ENCODE peak calls at places on chromosomes 1 and 21, in six cellular contexts. H, W, B, A, S and V are unnamed samples.
A peak's percentile ranks its signal among the peaks of the same experiment; 100 is the strongest.

GRCh38 chr1:234393190-234393589 is 19.9 kb downstream of the COA6 start:
- DNase-seq in W (no peak), H (no peak), A (no peak), B (no peak), S (no peak), V (no peak)

GRCh38 chr1:170634293-170634692 is 29.6 kb upstream of the PRRX1 start:
- DNase-seq in A (no peak), W (peak; percentile 11), B (peak; percentile 13), S (no peak), H (peak; percentile 32), V (peak; percentile 84)

GRCh38 chr1:220366269-220366668 is 94.0 kb upstream of the RAB3GAP2 start:
- DNase-seq in H (no peak), B (no peak), A (no peak), W (no peak), S (no peak), V (no peak)

GRCh38 chr1:198150369-198150768 is 6.4 kb upstream of the NEK7 start:
- DNase-seq in H (no peak), S (no peak), A (no peak), B (no peak), W (no peak), V (no peak)

GRCh38 chr21:44579056-44579832 is 1.2 kb downstream of the KRTAP10-5 start:
- DNase-seq in B (no peak), W (no peak), A (no peak), H (no peak), S (no peak), V (no peak)

GRCh38 chr1:21906173-21907078 is 30.7 kb downstream of the HSPG2 start:
- DNase-seq in W (no peak), S (no peak), H (peak; percentile 65), B (peak; percentile 90), A (peak; percentile 88), V (no peak)

GRCh38 chr1:2170211-2170610 is 24.4 kb downstream of the FAAP20 start:
- DNase-seq in W (no peak), A (no peak), B (no peak), H (no peak), S (no peak), V (no peak)

GRCh38 chr1:227891223-227891954 is 56.3 kb downstream of the WNT9A start:
- DNase-seq in H (no peak), B (no peak), A (peak; percentile 11), S (no peak), W (peak; percentile 44), V (no peak)

GRCh38 chr1:161300478-161300877 is 9.3 kb downstream of the MPZ start:
- DNase-seq in S (no peak), W (no peak), A (no peak), H (no peak), B (no peak), V (no peak)

GRCh38 chr1:13666317-13666716 is 33.7 kb upstream of the PRDM2 start:
- DNase-seq in S (no peak), W (no peak), H (no peak), A (no peak), B (no peak), V (no peak)

GRCh38 chr21:46126321-46127238 is 28.7 kb downstream of the COL6A2 start:
- DNase-seq in A (peak; percentile 28), B (no peak), W (no peak), H (no peak), S (peak; percentile 10), V (no peak)

GRCh38 chr1:219871427-219872057 is 56.8 kb downstream of the SLC30A10 start:
- DNase-seq in S (no peak), W (no peak), B (no peak), H (no peak), A (no peak), V (no peak)

GRCh38 chr1:204220217-204220616 is 6.4 kb upstream of the GOLT1A start:
- DNase-seq in H (peak; percentile 59), A (no peak), B (no peak), W (no peak), S (no peak), V (no peak)

GRCh38 chr1:229896306-229896705 is 170.7 kb upstream of the GALNT2 start:
- DNase-seq in B (no peak), S (no peak), A (no peak), W (no peak), H (no peak), V (no peak)

GRCh38 chr1:7331926-7332535 is 439.1 kb upstream of the VAMP3 start:
- DNase-seq in A (no peak), S (no peak), W (peak; percentile 5), H (no peak), B (no peak), V (no peak)

GRCh38 chr1:7335224-7335879 is 435.7 kb upstream of the VAMP3 start:
- DNase-seq in S (no peak), H (no peak), W (peak; percentile 11), B (no peak), A (no peak), V (peak; percentile 35)

GRCh38 chr1:7333094-7333493 is 438.0 kb upstream of the VAMP3 start:
- DNase-seq in A (no peak), S (no peak), B (no peak), W (no peak), H (no peak), V (no peak)

GRCh38 chr1:7334475-7335035 is 436.5 kb upstream of the VAMP3 start:
- DNase-seq in B (peak; percentile 12), A (no peak), S (no peak), W (no peak), H (peak; percentile 19), V (peak; percentile 31)

GRCh38 chr1:7333576-7333975 is 437.5 kb upstream of the VAMP3 start:
- DNase-seq in H (no peak), S (no peak), A (no peak), B (no peak), W (no peak), V (no peak)
- H3K9me3 ChIP-seq in H (peaks cover 4% of the 10 kb centered on the region), S (no peaks in the 10 kb centered on the region), A (no peaks in the 10 kb centered on the region), B (no peaks in the 10 kb centered on the region), W (no peaks in the 10 kb centered on the region), V (no peaks in the 10 kb centered on the region)

GRCh38 chr1:4615138-4615470 is 39.3 kb upstream of the AJAP1 start:
- DNase-seq in W (no peak), S (no peak), H (no peak), A (no peak), B (no peak), V (no peak)
- H3K9me3 ChIP-seq in W (peaks cover 8% of the 10 kb centered on the region), S (no peaks in the 10 kb centered on the region), H (peaks cover 8% of the 10 kb centered on the region), A (no peaks in the 10 kb centered on the region), B (no peaks in the 10 kb centered on the region), V (no peaks in the 10 kb centered on the region)

GRCh38 chr1:86924324-86924960 is 10.0 kb downstream of the HS2ST1 start:
- DNase-seq in H (no peak), A (no peak), S (no peak), B (no peak), W (no peak), V (no peak)
- H3K9me3 ChIP-seq in H (no peaks in the 10 kb centered on the region), A (no peaks in the 10 kb centered on the region), S (no peaks in the 10 kb centered on the region), B (no peaks in the 10 kb centered on the region), W (peaks cover 3% of the 10 kb centered on the region), V (no peaks in the 10 kb centered on the region)

DNA sequence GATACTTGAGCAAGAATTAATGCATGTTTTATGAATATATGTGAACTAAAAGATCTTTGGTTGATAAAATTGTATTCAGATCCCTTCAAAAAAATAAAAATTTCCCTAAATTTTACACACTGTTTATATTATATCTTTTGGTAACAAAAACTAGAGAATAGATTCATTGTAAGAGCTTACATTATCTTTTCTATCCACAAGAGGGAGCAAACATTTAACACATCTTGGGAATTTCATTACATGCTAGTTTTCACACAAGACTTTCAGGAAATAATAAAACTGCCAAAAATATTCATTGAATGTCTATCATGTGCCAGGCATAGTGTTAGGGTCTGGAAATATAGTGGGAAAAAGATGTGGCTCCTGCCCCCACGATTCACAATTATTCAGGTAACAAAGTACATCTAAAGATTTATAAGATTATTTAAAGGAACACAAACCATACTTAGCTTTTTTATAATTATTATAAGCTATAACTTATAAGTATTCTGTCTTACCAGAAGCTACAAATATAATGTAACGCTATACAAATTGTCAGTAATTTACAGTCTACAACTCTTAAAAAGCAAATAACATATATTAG is 30.6 kb downstream of the FAF1 start:
- DNase-seq in S (no peak), H (peak; percentile 80), A (no peak), B (peak; percentile 64), W (peak; percentile 64), V (peak; percentile 72)
- H3K9me3 ChIP-seq in S (no peaks in the 10 kb centered on the region), H (no peaks in the 10 kb centered on the region), A (no peaks in the 10 kb centered on the region), B (no peaks in the 10 kb centered on the region), W (no peaks in the 10 kb centered on the region), V (no peaks in the 10 kb centered on the region)

GRCh38 chr21:28124541-28124940 is 868.1 kb downstream of the LTN1 start:
- DNase-seq in W (no peak), B (no peak), S (no peak), H (no peak), A (no peak), V (peak; percentile 25)
- H3K9me3 ChIP-seq in W (no peaks in the 10 kb centered on the region), B (no peaks in the 10 kb centered on the region), S (no peaks in the 10 kb centered on the region), H (no peaks in the 10 kb centered on the region), A (no peaks in the 10 kb centered on the region), V (no peaks in the 10 kb centered on the region)

DNA sequence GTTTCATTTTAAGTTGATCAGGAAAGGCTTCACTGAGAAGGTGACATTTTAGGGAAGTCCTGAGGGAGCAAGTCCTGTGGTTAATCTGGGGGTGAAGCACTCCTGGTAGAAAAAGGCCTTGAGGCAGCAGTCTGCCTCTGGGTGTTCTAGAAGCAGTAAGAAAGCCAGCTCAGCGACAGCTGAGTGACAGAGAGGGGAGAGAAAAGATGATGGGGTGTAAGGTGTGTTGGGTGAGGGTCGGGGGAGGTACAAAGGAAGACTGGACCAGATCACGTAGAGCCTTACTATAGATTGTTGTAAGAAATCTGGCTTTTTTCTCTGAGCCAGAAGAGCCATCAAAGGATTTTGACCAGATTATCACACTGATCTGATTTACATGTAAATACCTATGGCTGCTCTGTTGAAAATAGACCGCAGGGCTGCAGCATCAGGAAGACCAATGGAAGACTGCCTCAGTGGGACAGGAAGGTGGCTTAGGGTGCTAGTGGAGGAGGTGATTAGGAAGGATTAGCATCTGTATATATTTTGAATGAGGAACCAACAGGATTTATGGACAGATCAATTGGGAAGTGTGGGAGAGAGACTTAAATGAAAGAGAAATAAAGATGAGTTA is 131.2 kb downstream of the CDC7 start:
- DNase-seq in W (no peak), S (no peak), H (no peak), B (no peak), A (no peak), V (no peak)
- H3K9me3 ChIP-seq in W (no peaks in the 10 kb centered on the region), S (no peaks in the 10 kb centered on the region), H (no peaks in the 10 kb centered on the region), B (no peaks in the 10 kb centered on the region), A (no peaks in the 10 kb centered on the region), V (no peaks in the 10 kb centered on the region)

GRCh38 chr1:246987083-246987690 is 20.7 kb downstream of the ZNF695 start:
- DNase-seq in H (no peak), B (no peak), S (no peak), W (peak; percentile 14), A (no peak), V (no peak)

GRCh38 chr1:246989901-246990300 is 18.0 kb downstream of the ZNF695 start:
- DNase-seq in W (no peak), S (no peak), H (no peak), B (no peak), A (no peak), V (no peak)

DNA sequence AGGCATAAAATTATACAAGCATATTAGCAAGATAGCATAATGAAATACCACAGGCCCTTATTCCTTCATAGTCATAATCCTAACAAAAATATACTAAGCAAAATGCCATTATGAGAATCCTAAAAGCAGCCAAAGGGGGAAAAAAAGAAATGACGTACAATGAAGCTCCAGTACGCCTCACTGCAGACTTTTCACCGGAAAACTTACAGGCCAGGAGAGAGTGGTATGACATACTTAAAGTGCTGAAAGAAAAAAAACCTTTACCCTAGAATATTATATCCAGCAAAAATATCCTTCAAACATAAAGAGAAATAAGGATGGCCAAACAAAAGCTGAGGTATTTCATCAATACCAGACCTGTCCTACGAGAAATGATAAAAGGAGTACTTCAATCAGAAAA is 19.5 kb downstream of the ZNF695 start:
- DNase-seq in H (no peak), A (no peak), W (no peak), S (no peak), B (no peak), V (no peak)
- H3K9me3 ChIP-seq in H (peaks cover 97% of the 10 kb centered on the region), A (no peaks in the 10 kb centered on the region), W (peaks cover 86% of the 10 kb centered on the region), S (no peaks in the 10 kb centered on the region), B (peaks cover 8% of the 10 kb centered on the region), V (no peaks in the 10 kb centered on the region)

GRCh38 chr1:5286244-5286643 is 631.8 kb downstream of the AJAP1 start:
- DNase-seq in B (no peak), H (no peak), A (no peak), W (no peak), S (no peak), V (no peak)
- H3K9me3 ChIP-seq in B (no peaks in the 10 kb centered on the region), H (peaks cover 15% of the 10 kb centered on the region), A (no peaks in the 10 kb centered on the region), W (peaks cover 33% of the 10 kb centered on the region), S (no peaks in the 10 kb centered on the region), V (no peaks in the 10 kb centered on the region)